ENCODE peak calls at places on chromosomes 7 and 10, in five cellular contexts. P, N, W, A and H are unnamed samples. For H3K9me3, the result is how much of the 10 kb centered on the place peaks cover.

GRCh38 chr10:5070648-5071410 is 23.4 kb upstream of the AKR1C3 start:
- DNase-seq in P (no peak), N (peak), W (no peak), A (peak), H (no peak)

GRCh38 chr7:88040694-88041093 is 106.6 kb downstream of the ADAM22 start:
- DNase-seq in P (no peak), N (no peak), W (no peak), A (peak), H (no peak)

GRCh38 chr10:98414932-98415709 is at the start of gene PYROXD2:
- DNase-seq in P (peak), N (peak), W (peak), A (peak), H (peak)

GRCh38 chr10:72503241-72503640 is 122.6 kb downstream of the MICU1 start:
- DNase-seq in P (no peak), N (peak), W (no peak), A (peak), H (no peak)

GRCh38 chr10:33133557-33133956 is 175.5 kb upstream of the ITGB1 start:
- DNase-seq in P (no peak), N (no peak), W (no peak), A (peak), H (no peak)

GRCh38 chr7:155163696-155164095 is 93.6 kb downstream of the HTR5A start:
- DNase-seq in P (no peak), N (no peak), W (no peak), A (no peak), H (no peak)

GRCh38 chr7:27185013-27185707 is at the start of gene HOXA11:
- DNase-seq in P (peak), N (peak), W (no peak), A (no peak), H (no peak)

GRCh38 chr7:27112960-27113949 is 10.8 kb upstream of the HOXA2 start:
- DNase-seq in P (peak), N (peak), W (peak), A (peak), H (no peak)

GRCh38 chr7:66697451-66698438 is 42.8 kb upstream of the RABGEF1 start:
- DNase-seq in P (no peak), N (peak), W (no peak), A (peak), H (no peak)

GRCh38 chr7:146067880-146068279 is 48.7 kb upstream of the CNTNAP2 start:
- DNase-seq in P (no peak), N (no peak), W (no peak), A (no peak), H (no peak)

GRCh38 chr7:35725280-35725680 is 30.3 kb upstream of the HERPUD2 start:
- DNase-seq in P (no peak), N (no peak), W (no peak), A (no peak), H (no peak)

GRCh38 chr7:105596866-105597265 is 15.6 kb upstream of the EFCAB10 start:
- DNase-seq in P (no peak), N (no peak), W (no peak), A (no peak), H (no peak)

GRCh38 chr7:92133737-92134270 is 473 bp downstream of the CYP51A1 start:
- DNase-seq in P (peak), N (peak), W (peak), A (peak), H (no peak)

GRCh38 chr10:100829933-100830727 is 82.6 kb upstream of the SLF2 start:
- DNase-seq in P (no peak), N (no peak), W (no peak), A (no peak), H (no peak)

GRCh38 chr10:101560293-101561067 is 27.6 kb downstream of the POLL start:
- DNase-seq in P (no peak), N (no peak), W (no peak), A (no peak), H (no peak)

GRCh38 chr10:92822060-92822634 is 26.2 kb upstream of the EXOC6 start:
- DNase-seq in P (peak), N (peak), W (peak), A (peak), H (peak)

GRCh38 chr10:3805227-3805790 is 20.3 kb upstream of the KLF6 start:
- DNase-seq in P (no peak), N (peak), W (peak), A (peak), H (no peak)

GRCh38 chr10:3791974-3792633 is 7.1 kb upstream of the KLF6 start:
- DNase-seq in P (no peak), N (peak), W (no peak), A (peak), H (no peak)

GRCh38 chr7:52639126-52639525 is 396.3 kb upstream of the POM121L12 start:
- DNase-seq in P (no peak), N (no peak), W (no peak), A (peak), H (no peak)

GRCh38 chr7:51010534-51010933 is 227.8 kb upstream of the GRB10 start:
- DNase-seq in P (no peak), N (no peak), W (no peak), A (no peak), H (no peak)

GRCh38 chr7:139825666-139826290 is 3.3 kb upstream of the TBXAS1 start:
- DNase-seq in P (peak), N (peak), W (no peak), A (peak), H (no peak)

GRCh38 chr7:42183547-42183946 is 53.5 kb downstream of the GLI3 start:
- DNase-seq in P (no peak), N (peak), W (no peak), A (no peak), H (no peak)

GRCh38 chr7:45402480-45403218 is 171.5 kb upstream of the ADCY1 start:
- DNase-seq in P (no peak), N (peak), W (no peak), A (peak), H (no peak)

GRCh38 chr7:1911571-1911970 is 241.5 kb downstream of the ELFN1 start:
- DNase-seq in P (no peak), N (no peak), W (no peak), A (no peak), H (no peak)

GRCh38 chr7:142420554-142421362 is 162.9 kb upstream of the PRSS58 start:
- DNase-seq in P (peak), N (peak), W (peak), A (peak), H (no peak)

GRCh38 chr10:119489572-119490326 is 52.8 kb downstream of the RGS10 start:
- DNase-seq in P (peak), N (no peak), W (peak), A (no peak), H (no peak)

GRCh38 chr10:50582061-50582460 is 41.7 kb downstream of the SGMS1 start:
- DNase-seq in P (no peak), N (peak), W (no peak), A (peak), H (no peak)

GRCh38 chr10:50577681-50578350 is 45.9 kb downstream of the SGMS1 start:
- DNase-seq in P (peak), N (peak), W (no peak), A (peak), H (no peak)

GRCh38 chr10:50579491-50580259 is 44.1 kb downstream of the SGMS1 start:
- DNase-seq in P (peak), N (no peak), W (no peak), A (no peak), H (no peak)

GRCh38 chr10:50578949-50579348 is 44.8 kb downstream of the SGMS1 start:
- DNase-seq in P (no peak), N (no peak), W (no peak), A (no peak), H (no peak)

DNA sequence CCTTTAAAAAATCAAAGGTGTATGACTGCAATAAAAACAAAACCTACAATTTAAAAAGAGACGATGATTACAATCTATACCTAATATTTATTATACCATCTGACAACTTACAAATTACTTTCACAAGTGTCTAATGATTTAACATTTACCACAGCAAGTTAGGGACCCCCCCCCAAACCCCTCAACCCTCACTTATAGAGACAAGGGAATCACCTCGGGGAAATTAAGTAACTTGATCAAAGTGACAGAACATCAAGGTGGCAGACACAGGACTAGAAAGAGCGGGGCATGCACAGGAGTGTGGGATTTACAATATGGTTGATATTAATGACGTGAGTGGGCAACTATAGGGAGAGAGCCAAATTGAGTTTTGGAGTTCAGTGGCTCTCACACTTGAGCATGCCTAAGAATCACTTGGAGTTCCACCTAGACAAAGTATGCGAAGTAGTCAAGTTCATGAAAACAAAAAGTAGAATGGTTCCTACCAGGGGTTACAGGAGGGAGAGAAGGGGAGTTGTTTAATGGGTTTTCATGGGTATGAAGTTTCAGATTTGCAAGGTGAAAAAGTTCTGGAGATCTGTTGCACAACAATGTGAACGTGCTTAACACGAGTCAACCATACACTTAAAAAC is 43.4 kb downstream of the SGMS1 start:
- DNase-seq in P (no peak), N (no peak), W (no peak), A (no peak), H (no peak)
- H3K4me2 ChIP-seq in P (peak), N (no peak), W (no peak), A (no peak), H (no peak)

GRCh38 chr7:157668884-157669767 is 332.3 kb downstream of the DNAJB6 start:
- DNase-seq in P (no peak), N (no peak), W (no peak), A (no peak), H (no peak)

GRCh38 chr7:157668221-157668883 is 331.5 kb downstream of the DNAJB6 start:
- DNase-seq in P (no peak), N (no peak), W (no peak), A (no peak), H (no peak)

GRCh38 chr7:157667261-157667660 is 330.5 kb downstream of the DNAJB6 start:
- DNase-seq in P (no peak), N (no peak), W (no peak), A (no peak), H (no peak)

GRCh38 chr7:157666530-157667040 is 329.8 kb downstream of the DNAJB6 start:
- DNase-seq in P (no peak), N (no peak), W (no peak), A (no peak), H (no peak)

DNA sequence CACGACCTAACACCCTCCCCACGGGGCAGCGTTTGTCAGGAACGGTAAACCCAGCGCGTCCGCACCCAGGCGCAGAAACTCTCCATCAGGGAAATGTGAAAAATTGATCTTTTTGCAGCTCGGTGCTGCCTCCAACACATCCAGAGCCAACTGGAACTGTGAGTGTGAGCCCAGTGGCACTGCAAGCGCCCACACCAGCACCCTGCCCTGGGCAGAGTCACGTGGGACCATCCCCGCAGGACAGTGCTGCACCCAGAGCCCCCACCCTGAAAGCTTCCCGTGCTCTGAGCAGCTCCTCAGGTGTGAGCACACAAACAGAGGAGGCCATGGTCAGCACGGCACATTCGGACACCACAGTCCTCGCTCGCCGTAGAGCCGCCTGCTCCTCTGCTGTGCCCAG is 330.9 kb downstream of the DNAJB6 start:
- DNase-seq in P (no peak), N (no peak), W (no peak), A (no peak), H (no peak)
- H3K9me3 ChIP-seq in P (under half), N (half or more), W (under half), A (under half), H (under half)

DNA sequence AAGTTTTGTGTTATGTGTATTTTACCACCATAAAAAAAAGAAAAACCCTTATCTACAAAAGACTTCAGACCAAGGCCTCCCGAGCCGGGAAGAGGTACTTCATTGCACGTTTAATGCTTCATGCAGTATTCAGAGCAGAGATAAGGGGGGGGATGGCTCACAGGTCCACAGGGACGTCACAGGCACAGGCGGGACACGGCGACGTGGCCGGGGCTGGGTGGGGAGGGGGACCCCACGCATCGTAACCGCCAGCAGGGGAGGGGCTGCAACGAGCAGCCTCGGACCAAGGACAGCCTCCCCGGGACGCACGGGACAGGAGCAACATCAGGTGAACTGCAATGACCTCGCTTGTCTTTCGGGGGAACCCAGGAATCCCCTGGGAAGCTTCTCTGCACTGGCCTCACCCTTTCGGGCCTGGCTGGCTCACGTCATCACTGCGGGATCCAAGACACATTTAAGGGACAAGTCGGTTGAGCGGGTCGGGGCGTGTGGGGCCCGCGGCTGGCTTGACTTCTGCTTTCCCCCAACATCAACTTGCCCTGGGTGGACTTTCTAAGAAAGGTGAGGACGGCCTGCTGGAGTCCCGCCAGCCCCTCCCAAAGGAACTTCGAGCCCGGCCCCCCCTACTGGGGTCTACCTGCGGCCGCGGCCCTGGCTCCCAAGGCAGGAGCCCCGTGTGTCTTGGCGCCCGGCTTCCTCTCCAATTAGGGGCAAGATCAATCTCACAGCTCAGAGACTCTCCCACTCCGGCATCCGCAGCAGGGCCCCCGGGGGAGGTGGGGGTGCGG is 29.7 kb upstream of the PDGFA start:
- DNase-seq in P (peak), N (no peak), W (no peak), A (no peak), H (no peak)
- H3K4me2 ChIP-seq in P (no peak), N (no peak), W (no peak), A (no peak), H (no peak)

DNA sequence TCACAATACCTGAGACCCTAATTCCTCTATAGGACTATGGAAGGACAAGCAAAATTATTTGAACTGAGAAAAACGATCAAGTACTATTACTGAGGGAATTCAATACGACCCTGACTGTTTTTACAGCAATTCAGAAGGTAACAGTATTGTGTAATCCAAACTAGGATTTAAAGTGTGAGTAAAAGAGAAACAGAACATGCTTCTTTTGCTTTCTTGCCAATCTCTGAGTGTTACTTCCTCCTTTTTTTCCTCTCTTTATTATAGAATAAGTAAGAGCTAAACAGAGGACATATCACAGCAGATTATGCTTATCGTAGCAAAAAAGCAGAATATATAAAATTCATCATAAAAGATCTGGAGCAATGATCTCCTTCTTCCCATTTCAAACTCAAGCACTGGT is 292.1 kb downstream of the THSD7A start:
- DNase-seq in P (no peak), N (no peak), W (no peak), A (peak), H (no peak)
- H3K9me3 ChIP-seq in P (under half), N (under half), W (under half), A (under half), H (under half)